ENCODE peak calls at places on chromosomes 16 and 17, in six cellular contexts. X is H9, G is H1, J is mesenchymal stem cell, A is IMR-90, N is trophoblast cell. D is an unnamed sample. For H3K79me1, the result is how much of the 10 kb centered on the place peaks cover.

GRCh38 chr17:45096141-45096540 is 35.0 kb downstream of the NMT1 start:
- DNase-seq in N (peak), J (peak), G (no peak), X (peak), A (peak), D (no peak)

GRCh38 chr16:68517606-68518161 is 21.4 kb upstream of the ZFP90 start:
- DNase-seq in A (no peak), G (no peak), J (no peak), N (no peak), X (no peak), D (no peak)

GRCh38 chr16:10876799-10877341 is at the start of gene CIITA:
- DNase-seq in G (no peak), A (peak), X (peak), N (peak), J (no peak), D (no peak)

GRCh38 chr16:30619643-30620042 is 9.5 kb upstream of the ZNF689 start:
- DNase-seq in G (no peak), J (no peak), X (no peak), A (no peak), N (no peak), D (no peak)

GRCh38 chr17:44333371-44333770 is 8.7 kb upstream of the SLC25A39 start:
- DNase-seq in A (no peak), X (peak), J (no peak), N (no peak), G (no peak), D (no peak)

GRCh38 chr16:66360624-66361324 is 5.7 kb upstream of the CDH5 start:
- DNase-seq in A (no peak), J (no peak), N (no peak), G (no peak), X (no peak), D (no peak)

GRCh38 chr17:376936-377863 is 24.6 kb upstream of the RPH3AL start:
- DNase-seq in J (peak), N (no peak), X (no peak), G (no peak), A (peak), D (no peak)

GRCh38 chr17:145671-146541 is 8.5 kb downstream of the SCGB1C2 start:
- DNase-seq in X (no peak), J (no peak), G (peak), N (no peak), A (no peak), D (no peak)

GRCh38 chr17:49277638-49278037 is 47.1 kb upstream of the PHOSPHO1 start:
- DNase-seq in X (peak), J (no peak), G (no peak), A (peak), N (no peak), D (no peak)

GRCh38 chr17:4625181-4625601 is 16.3 kb downstream of the ALOX15 start:
- DNase-seq in N (peak), J (peak), X (no peak), G (no peak), A (peak), D (no peak)

DNA sequence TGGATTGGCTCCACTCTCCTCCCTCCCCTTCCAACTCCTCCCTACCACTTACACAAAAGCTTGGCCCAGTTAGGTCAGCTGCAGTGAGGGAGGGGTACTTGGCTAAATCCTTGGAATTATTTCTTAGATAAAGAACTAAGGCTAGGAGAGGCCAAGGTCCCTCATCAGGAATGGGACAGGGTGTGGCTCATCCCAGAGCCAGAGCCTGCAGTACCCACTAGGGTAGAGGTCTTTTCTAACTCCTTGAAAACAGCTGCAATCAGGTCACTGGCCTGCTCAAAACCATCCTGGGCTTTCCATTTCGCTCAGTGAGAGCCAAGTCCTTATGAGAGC is 1.9 kb upstream of the SLC46A1 start:
- DNase-seq in A (no peak), J (no peak), N (no peak), G (no peak), X (no peak), D (no peak)
- H3K4me2 ChIP-seq in A (no peak), J (no peak), N (no peak), G (peak), X (peak), D (no peak)

GRCh38 chr16:27417047-27417671 is 15.2 kb downstream of the IL21R start:
- DNase-seq in J (no peak), X (no peak), G (peak), A (no peak), N (no peak), D (no peak)
- H4K91ac ChIP-seq in J (no peak), X (no peak), G (no peak), A (no peak), N (no peak), D (no peak)

GRCh38 chr16:81458149-81458669 is 13.6 kb downstream of the CMIP start:
- DNase-seq in A (no peak), G (no peak), J (no peak), N (no peak), X (no peak), D (no peak)
- H3K79me1 ChIP-seq in A (half or more), G (half or more), J (half or more), N (under half), X (under half), D (under half)

DNA sequence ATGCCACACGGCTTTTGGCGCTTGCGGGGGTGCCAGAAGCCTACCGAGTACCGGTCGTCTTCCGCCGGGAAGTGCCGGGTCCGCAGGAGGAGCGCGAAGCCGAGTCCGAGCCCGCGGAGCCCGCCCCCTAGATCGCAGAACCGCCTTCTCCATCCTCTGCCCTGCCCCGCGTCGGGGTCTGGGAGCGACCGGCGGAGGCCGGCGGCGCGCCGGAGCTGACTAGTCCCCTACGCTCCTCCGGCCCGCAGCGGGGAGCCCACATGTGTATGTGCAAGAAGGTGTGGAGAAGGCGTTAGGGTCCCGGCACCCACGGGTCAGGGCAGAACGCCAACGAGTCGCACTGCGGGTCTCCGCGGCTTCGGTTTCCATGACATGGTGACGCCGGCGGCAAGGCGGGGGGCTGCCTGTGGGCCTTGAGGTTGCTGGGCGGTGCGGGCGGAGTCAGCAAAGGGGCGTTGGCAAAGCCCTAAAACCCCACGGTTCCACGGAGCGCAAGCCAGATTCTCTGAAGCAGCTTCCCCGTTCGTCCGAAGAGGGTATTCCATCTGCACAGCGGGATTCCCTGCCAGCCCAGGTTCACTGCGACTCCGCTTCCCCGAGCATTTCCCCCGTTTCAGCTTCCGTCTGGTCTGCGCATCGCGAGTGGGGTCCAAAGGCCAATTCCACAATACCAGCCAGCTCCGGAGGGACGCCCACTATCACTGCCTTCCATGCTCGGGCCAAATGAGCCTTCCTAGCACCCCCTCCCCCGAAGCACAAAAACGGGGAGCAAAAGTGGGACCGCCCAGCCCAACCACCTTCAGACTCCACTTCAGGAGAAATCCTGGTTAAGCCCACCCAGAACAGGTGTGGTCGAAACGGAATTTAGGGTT is 2.3 kb upstream of the LHX1 start:
- DNase-seq in J (no peak), N (peak), X (peak), A (no peak), G (peak), D (no peak)
- H3K4me2 ChIP-seq in J (peak), N (peak), X (peak), A (no peak), G (peak), D (peak)

D was measured in neuronal stem cell.